ENCODE peak calls at places on chromosomes 5 and 9, in eight cellular contexts. I is glomerular endothelial cell; R is CD4-positive, alpha-beta T cell; C is stimulated activated CD4-positive, alpha-beta T cell treated with anti-CD3 and anti-CD28 coated beads, Interleukin-2, amount 100 ng/mL, for 48 hours; W is myocyte; T is NCI-H1436; H is SW480; P is stimulated activated CD8-positive, alpha-beta memory T cell treated with anti-CD3 and anti-CD28 coated beads, Interleukin-15, amount 100 ng/mL, for 4 hours. G is an unnamed sample.
A peak's percentile ranks its signal among the peaks of the same experiment; 100 is the strongest.

GRCh38 chr5:142849880-142850279 is 79.7 kb downstream of the ARHGAP26 start:
- DNase-seq in I (no peak), R (no peak), C (no peak), W (no peak), T (no peak), H (no peak), P (no peak), G (no peak)

GRCh38 chr9:134855231-134855899 is 25.2 kb upstream of the FCN2 start:
- DNase-seq in I (no peak), R (no peak), C (no peak), W (no peak), T (no peak), H (no peak), P (no peak), G (no peak)

GRCh38 chr9:137316012-137316981 is 14.2 kb upstream of the NRARP start:
- DNase-seq in I (no peak), R (no peak), C (no peak), W (no peak), T (peak; percentile 55), H (no peak), P (no peak), G (no peak)

GRCh38 chr9:72592501-72593403 is 71.3 kb downstream of the TMC1 start:
- DNase-seq in I (no peak), R (peak; percentile 11), C (no peak), W (peak; percentile 67), T (peak; percentile 51), H (peak; percentile 71), P (no peak), G (no peak)

GRCh38 chr5:37247036-37247435 is 2.1 kb downstream of the CPLANE1 start:
- DNase-seq in I (no peak), R (no peak), C (no peak), W (no peak), T (no peak), H (no peak), P (no peak), G (no peak)

GRCh38 chr5:168793844-168794837 is 215.0 kb upstream of the PANK3 start:
- DNase-seq in I (no peak), R (no peak), C (no peak), W (peak; percentile 29), T (no peak), H (peak; percentile 10), P (no peak), G (no peak)

GRCh38 chr5:81233080-81233634 is at the start of gene CKMT2:
- DNase-seq in I (no peak), R (no peak), C (no peak), W (no peak), T (no peak), H (peak; percentile 58), P (no peak), G (no peak)

GRCh38 chr9:38620483-38621433 is at the start of gene ANKRD18A:
- DNase-seq in I (peak; percentile 14), R (peak; percentile 60), C (peak; percentile 73), W (peak; percentile 86), T (peak; percentile 86), H (peak; percentile 91), P (no peak), G (no peak)

GRCh38 chr5:19564036-19564435 is 424.0 kb downstream of the CDH18 start:
- DNase-seq in I (no peak), R (no peak), C (no peak), W (no peak), T (no peak), H (no peak), P (no peak), G (no peak)

GRCh38 chr9:25442517-25442916 is 235.7 kb downstream of the TUSC1 start:
- DNase-seq in I (no peak), R (no peak), C (no peak), W (no peak), T (no peak), H (no peak), P (no peak), G (no peak)

GRCh38 chr5:37812365-37812764 is 27.5 kb downstream of the GDNF start:
- DNase-seq in I (no peak), R (no peak), C (no peak), W (no peak), T (no peak), H (no peak), P (no peak), G (no peak)

GRCh38 chr5:177602458-177602830 is 2.5 kb downstream of the B4GALT7 start:
- DNase-seq in I (no peak), R (no peak), C (no peak), W (no peak), T (no peak), H (no peak), P (no peak), G (no peak)

GRCh38 chr5:135126688-135127603 is 92.9 kb upstream of the PITX1 start:
- DNase-seq in I (no peak), R (no peak), C (no peak), W (no peak), T (peak; percentile 66), H (no peak), P (no peak), G (no peak)

GRCh38 chr5:60446917-60447316 is 253.0 kb downstream of the DEPDC1B start:
- DNase-seq in I (no peak), R (no peak), C (no peak), W (no peak), T (no peak), H (no peak), P (no peak), G (no peak)

GRCh38 chr9:128091144-128091543 is 23.1 kb downstream of the SLC25A25 start:
- DNase-seq in I (no peak), R (no peak), C (no peak), W (peak; percentile 97), T (peak; percentile 85), H (no peak), P (no peak), G (no peak)

GRCh38 chr9:16515879-16516289 is 354.6 kb downstream of the BNC2 start:
- DNase-seq in I (no peak), R (no peak), C (no peak), W (peak; percentile 58), T (no peak), H (no peak), P (no peak), G (no peak)

GRCh38 chr9:136399176-136400037 is 563 bp downstream of the SNAPC4 start:
- DNase-seq in I (no peak), R (no peak), C (peak; percentile 28), W (peak; percentile 5), T (no peak), H (no peak), P (no peak), G (no peak)

GRCh38 chr9:35267716-35268115 is 105.9 kb downstream of the UNC13B start:
- DNase-seq in I (no peak), R (no peak), C (no peak), W (no peak), T (no peak), H (no peak), P (no peak), G (no peak)

GRCh38 chr5:61450170-61450815 is 118.2 kb downstream of the ZSWIM6 start:
- DNase-seq in I (peak; percentile 61), R (no peak), C (no peak), W (peak; percentile 90), T (no peak), H (peak; percentile 67), P (no peak), G (no peak)

GRCh38 chr5:143456952-143457547 is 53.6 kb upstream of the NR3C1 start:
- DNase-seq in I (no peak), R (no peak), C (no peak), W (peak; percentile 23), T (no peak), H (no peak), P (no peak), G (no peak)

GRCh38 chr5:77168187-77168883 is 42.1 kb upstream of the PDE8B start:
- DNase-seq in I (no peak), R (no peak), C (no peak), W (peak; percentile 73), T (no peak), H (no peak), P (no peak), G (no peak)

G was measured in activated CD8-positive, alpha-beta memory T cell treated with anti-CD3 and anti-CD28 coated beads for 4 hours.